ENCODE peak calls at places on chromosomes 1 and 21, in four cellular contexts. S, B, N and P are unnamed samples.

GRCh38 chr1:205199090-205199930 is 12.2 kb downstream of the DSTYK start:
- DNase-seq in S (no peak), B (no peak), N (no peak), P (no peak)

GRCh38 chr1:169601096-169601881 is 15.0 kb upstream of the F5 start:
- DNase-seq in S (no peak), B (no peak), N (no peak), P (no peak)

GRCh38 chr1:241208910-241209414 is 148.0 kb downstream of the RGS7 start:
- DNase-seq in S (no peak), B (no peak), N (no peak), P (no peak)

GRCh38 chr1:230122361-230123279 is 55.6 kb downstream of the GALNT2 start:
- DNase-seq in S (no peak), B (no peak), N (no peak), P (no peak)

GRCh38 chr21:14989359-14989758 is 75.4 kb downstream of the NRIP1 start:
- DNase-seq in S (no peak), B (no peak), N (no peak), P (peak)

GRCh38 chr1:233328661-233329498 is 1.4 kb downstream of the MAP3K21 start:
- DNase-seq in S (no peak), B (no peak), N (peak), P (peak)

GRCh38 chr1:211334986-211335385 is 8.4 kb downstream of the TRAF5 start:
- DNase-seq in S (no peak), B (no peak), N (no peak), P (no peak)

GRCh38 chr1:64196074-64196869 is 7.2 kb upstream of the UBE2U start:
- DNase-seq in S (no peak), B (no peak), N (no peak), P (no peak)

GRCh38 chr21:46116189-46116845 is 18.4 kb downstream of the COL6A2 start:
- DNase-seq in S (peak), B (no peak), N (no peak), P (peak)

GRCh38 chr1:45205000-45205909 is 1.1 kb downstream of the ZSWIM5 start:
- DNase-seq in S (peak), B (no peak), N (peak), P (peak)

GRCh38 chr1:56577859-56578663 is 1.3 kb downstream of the PLPP3 start:
- DNase-seq in S (peak), B (peak), N (peak), P (no peak)

GRCh38 chr21:36716836-36717235 is 17.9 kb downstream of the SIM2 start:
- DNase-seq in S (no peak), B (no peak), N (no peak), P (no peak)

GRCh38 chr21:36719614-36720013 is 20.7 kb downstream of the SIM2 start:
- DNase-seq in S (peak), B (no peak), N (peak), P (no peak)

GRCh38 chr21:36717901-36718465 is 19.1 kb downstream of the SIM2 start:
- DNase-seq in S (peak), B (no peak), N (peak), P (no peak)

GRCh38 chr21:36716387-36716786 is 17.5 kb downstream of the SIM2 start:
- DNase-seq in S (no peak), B (no peak), N (no peak), P (no peak)

DNA sequence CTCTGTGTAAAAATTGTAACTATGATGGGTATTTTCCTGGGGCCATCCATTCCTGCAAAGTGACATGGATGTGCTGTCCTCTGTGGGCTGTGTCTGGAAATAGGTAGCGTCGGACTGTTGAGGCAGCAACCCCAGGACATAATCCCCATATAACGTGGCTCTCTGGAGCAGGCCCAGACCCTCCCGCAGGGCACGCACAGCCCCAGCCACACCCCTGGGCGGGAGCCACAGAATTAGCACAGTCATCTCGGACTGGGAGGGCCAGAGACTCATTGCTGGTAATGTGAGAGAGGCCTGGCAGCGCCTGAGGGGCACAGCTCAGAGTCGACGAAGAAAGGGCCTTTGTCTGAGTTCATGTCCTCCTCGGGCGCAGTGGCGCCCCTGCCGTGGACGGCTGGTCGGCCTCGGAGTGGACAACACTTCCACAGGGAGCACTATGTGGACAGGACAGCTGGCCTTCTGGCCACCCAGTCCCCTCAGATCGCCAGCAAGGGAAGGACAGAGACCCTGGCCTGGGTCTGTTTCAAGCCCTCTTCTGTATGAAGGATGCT is 20.1 kb downstream of the SIM2 start:
- DNase-seq in S (peak), B (no peak), N (peak), P (no peak)
- TF ChIP-seq CTCF in S (no peak), B (no peak), N (no peak), P (no peak)

GRCh38 chr1:16073490-16074104 is at the start of gene FAM131C:
- DNase-seq in S (no peak), B (no peak), N (peak), P (peak)

GRCh38 chr1:16074217-16074616 is 766 bp upstream of the FAM131C start:
- DNase-seq in S (no peak), B (no peak), N (no peak), P (no peak)

GRCh38 chr1:16076871-16077250 is 3.4 kb upstream of the FAM131C start:
- DNase-seq in S (no peak), B (no peak), N (no peak), P (no peak)

GRCh38 chr1:16076003-16076870 is 2.8 kb upstream of the FAM131C start:
- DNase-seq in S (peak), B (no peak), N (no peak), P (peak)

GRCh38 chr1:16075337-16076002 is 2.0 kb upstream of the FAM131C start:
- DNase-seq in S (peak), B (no peak), N (peak), P (peak)
- H3K4me3 ChIP-seq in S (no peak), B (no peak), N (no peak), P (no peak)

GRCh38 chr1:39420493-39420892 is 70.9 kb upstream of the BMP8A start:
- DNase-seq in S (no peak), B (no peak), N (no peak), P (no peak)
- TF ChIP-seq EP300 in S (no peak), B (no peak), N (no peak), P (no peak)

GRCh38 chr1:172342584-172343245 is 77.8 kb upstream of the C1orf105 start:
- DNase-seq in S (no peak), B (no peak), N (no peak), P (no peak)
- TF ChIP-seq CTCF in S (no peak), B (no peak), N (no peak), P (no peak)

GRCh38 chr1:10637833-10638558 is 158.4 kb downstream of the CASZ1 start:
- DNase-seq in S (peak), B (peak), N (no peak), P (no peak)
- H3K4me3 ChIP-seq in S (no peak), B (peak), N (no peak), P (peak)

GRCh38 chr1:21546122-21546825 is 37.1 kb downstream of the ALPL start:
- DNase-seq in S (no peak), B (no peak), N (no peak), P (no peak)
- TF ChIP-seq EP300 in S (no peak), B (peak), N (no peak), P (no peak)

GRCh38 chr1:154551474-154551873 is 7.0 kb downstream of the UBE2Q1 start:
- DNase-seq in S (no peak), B (no peak), N (no peak), P (no peak)

GRCh38 chr1:154552036-154552435 is 6.4 kb downstream of the UBE2Q1 start:
- DNase-seq in S (no peak), B (no peak), N (no peak), P (no peak)

GRCh38 chr1:154550657-154551056 is 7.8 kb downstream of the UBE2Q1 start:
- DNase-seq in S (no peak), B (no peak), N (no peak), P (no peak)

GRCh38 chr1:154550070-154550469 is 8.4 kb downstream of the UBE2Q1 start:
- DNase-seq in S (no peak), B (no peak), N (no peak), P (no peak)

DNA sequence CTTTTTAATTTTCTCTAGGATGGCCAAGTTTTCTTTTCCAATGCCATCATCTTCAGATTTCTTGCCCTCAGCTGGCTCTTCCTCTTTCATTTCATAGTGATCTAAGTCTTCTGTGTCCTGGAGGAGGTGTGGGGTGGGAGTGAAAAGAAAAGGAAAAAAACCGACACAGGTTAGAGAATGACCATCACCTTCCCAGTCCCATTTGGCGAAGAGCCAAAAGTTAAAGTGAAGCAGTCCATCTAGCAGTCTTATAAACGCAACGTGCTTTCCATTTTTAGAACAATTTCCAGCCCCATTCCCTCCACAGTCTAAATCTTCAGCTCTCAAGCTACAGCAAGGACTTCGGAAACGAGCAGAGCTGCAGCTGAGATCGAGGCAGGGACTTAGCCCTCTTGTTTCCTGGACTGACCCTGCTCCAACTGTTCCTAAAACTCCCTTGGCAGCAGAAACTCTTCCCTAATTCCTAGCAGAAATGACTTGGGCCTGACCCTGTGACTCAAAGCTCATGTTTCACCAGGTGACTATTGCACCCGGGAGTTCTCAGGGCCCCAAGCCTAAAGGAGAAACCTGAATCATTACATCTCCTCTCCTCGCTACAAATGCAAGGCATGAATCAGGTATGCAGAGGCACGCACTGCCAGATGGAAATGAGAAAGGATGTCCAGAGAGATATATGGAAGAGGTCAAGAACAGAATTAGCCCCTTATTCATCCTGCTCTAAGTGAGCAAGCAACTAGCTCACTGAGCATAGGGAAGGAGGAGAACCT is 5.2 kb downstream of the UBE2Q1 start:
- DNase-seq in S (no peak), B (no peak), N (no peak), P (no peak)
- TF ChIP-seq CTCF in S (no peak), B (no peak), N (no peak), P (no peak)

DNA sequence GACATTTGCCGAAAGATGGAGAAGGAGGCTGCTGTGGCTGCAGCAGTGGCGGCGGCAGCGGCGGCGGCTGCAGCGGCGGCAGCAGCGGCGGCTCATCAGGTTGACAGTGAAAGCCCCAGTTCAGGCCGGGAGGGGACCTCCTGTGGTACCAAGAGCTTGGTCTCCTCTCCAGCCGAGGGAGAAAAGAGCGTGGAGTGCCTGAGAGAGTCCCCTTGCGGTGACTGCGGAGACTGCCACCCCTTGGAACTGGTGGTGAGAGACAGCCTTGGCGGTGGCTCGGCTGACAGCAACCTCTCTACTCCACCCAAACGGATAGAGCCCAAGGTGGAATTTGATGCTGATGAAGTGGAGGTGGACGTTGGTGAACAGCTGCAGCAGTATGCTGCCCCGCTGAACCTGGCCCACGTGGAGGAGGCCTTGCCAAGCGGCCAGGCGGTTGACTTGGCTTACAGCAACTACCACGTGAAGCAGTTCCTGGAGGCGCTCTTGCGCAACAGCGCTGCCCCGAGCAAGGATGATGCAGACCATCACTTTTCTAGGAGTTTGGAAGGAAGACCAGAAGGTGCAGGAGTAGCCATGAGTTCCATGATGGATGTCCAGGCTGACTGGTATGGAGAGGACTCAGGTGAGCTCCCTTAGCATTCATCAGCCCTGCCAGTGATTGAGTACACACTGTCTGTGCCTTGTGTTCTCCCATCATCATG is 6.3 kb downstream of the ZBTB8B start:
- DNase-seq in S (no peak), B (no peak), N (no peak), P (no peak)
- H3K4me3 ChIP-seq in S (no peak), B (no peak), N (no peak), P (no peak)